ENCODE peak calls at places on chromosome 7, in ten cellular contexts. C is cardiac muscle cell; Q is GM12892; X is iris pigment epithelial cell; V is caudate nucleus; F is EL; Y is right cardiac atrium; L is stimulated activated CD4-positive, alpha-beta T cell treated with anti-CD3 and anti-CD28 coated beads, Interleukin-2, amount 100 ng/mL, for 48 hours; O is stimulated activated CD8-positive, alpha-beta memory T cell treated with anti-CD3 and anti-CD28 coated beads, Interleukin-7, amount 100 ng/mL, for 24 hours; K is NT2/D1. J is an unnamed sample.

GRCh38 chr7:53604201-53604600 is 568.8 kb downstream of the POM121L12 start:
- DNase-seq in O (no peak), V (no peak), C (no peak), Y (no peak), F (no peak), X (no peak), L (no peak), K (peak; percentile 38), Q (no peak), J (no peak)

GRCh38 chr7:34048445-34048844 is 143.1 kb downstream of the BMPER start:
- DNase-seq in Q (no peak), X (peak; percentile 29), O (no peak), F (no peak), Y (no peak), K (no peak), V (no peak), C (no peak), L (no peak), J (no peak)

GRCh38 chr7:47328392-47329319 is 253.3 kb downstream of the TNS3 start:
- DNase-seq in X (no peak), Q (no peak), Y (no peak), L (no peak), K (no peak), O (no peak), C (no peak), F (no peak), V (no peak), J (no peak)

GRCh38 chr7:131600578-131600977 is 44.1 kb upstream of the PODXL start:
- DNase-seq in X (peak; percentile 37), O (no peak), C (no peak), F (no peak), K (no peak), Y (no peak), L (no peak), Q (no peak), V (no peak), J (no peak)

GRCh38 chr7:108012499-108013430 is 9.8 kb upstream of the LAMB1 start:
- DNase-seq in O (no peak), X (peak; percentile 74), V (no peak), F (peak; percentile 28), Q (no peak), L (no peak), Y (no peak), K (no peak), C (peak; percentile 47), J (no peak)

GRCh38 chr7:116380030-116380429 is 119.5 kb upstream of the CAV2 start:
- DNase-seq in Q (no peak), K (no peak), O (no peak), F (no peak), V (no peak), L (no peak), Y (no peak), X (no peak), C (no peak), J (no peak)

GRCh38 chr7:152868122-152869040 is 108.8 kb downstream of the ACTR3B start:
- DNase-seq in X (no peak), C (no peak), K (no peak), L (no peak), V (no peak), Q (no peak), F (no peak), O (no peak), Y (no peak), J (no peak)

GRCh38 chr7:31033674-31034073 is 18.4 kb upstream of the ADCYAP1R1 start:
- DNase-seq in Y (no peak), V (no peak), K (no peak), F (no peak), C (no peak), O (no peak), Q (no peak), L (no peak), X (no peak), J (no peak)

GRCh38 chr7:14787551-14787950 is 115.0 kb downstream of the DGKB start:
- DNase-seq in O (no peak), Q (no peak), L (no peak), X (no peak), C (no peak), K (no peak), F (no peak), V (peak; percentile 40), Y (no peak), J (no peak)

GRCh38 chr7:70585071-70585470 is 546.9 kb upstream of the GALNT17 start:
- DNase-seq in Q (no peak), Y (no peak), V (no peak), C (no peak), O (no peak), L (no peak), K (no peak), F (no peak), X (no peak), J (no peak)

GRCh38 chr7:6256709-6257535 is 15.5 kb downstream of the CYTH3 start:
- DNase-seq in Y (peak; percentile 79), O (no peak), X (peak; percentile 86), Q (no peak), V (no peak), F (peak; percentile 66), C (no peak), K (no peak), L (peak; percentile 22), J (peak; percentile 45)

GRCh38 chr7:157809863-157810851 is 473.4 kb downstream of the DNAJB6 start:
- DNase-seq in X (no peak), Q (no peak), K (no peak), C (no peak), V (no peak), Y (no peak), O (no peak), L (no peak), F (no peak), J (no peak)

GRCh38 chr7:8391353-8392062 is 41.9 kb upstream of the NXPH1 start:
- DNase-seq in Y (no peak), F (no peak), Q (no peak), K (no peak), L (no peak), O (no peak), C (no peak), X (no peak), V (no peak), J (no peak)

GRCh38 chr7:45659496-45660139 is 85.5 kb downstream of the ADCY1 start:
- DNase-seq in L (no peak), V (no peak), F (no peak), Y (no peak), C (no peak), O (no peak), X (no peak), Q (no peak), K (no peak), J (no peak)

GRCh38 chr7:29285451-29285807 is 90.9 kb downstream of the CHN2 start:
- DNase-seq in F (peak; percentile 73), C (no peak), Y (no peak), O (peak; percentile 20), X (peak; percentile 94), Q (no peak), V (no peak), K (no peak), L (peak; percentile 19), J (peak; percentile 76)

GRCh38 chr7:13538669-13539068 is 450.8 kb downstream of the ETV1 start:
- DNase-seq in V (no peak), C (no peak), O (no peak), F (no peak), Y (no peak), K (no peak), L (no peak), Q (no peak), X (peak; percentile 6), J (no peak)

J was measured in stimulated activated naive CD8-positive, alpha-beta T cell treated with anti-CD3 and anti-CD28 coated beads, Interleukin-15, amount 100 ng/mL, for 72 hours.